ENCODE peak calls at places on chromosomes 12 and 14, in four cellular contexts. One of them, this sample, is unnamed.

GRCh38 chr14:99576304-99576703 is 27.7 kb downstream of the CCDC85C start:
- DNase-seq in breast epithelium: no peak
- DNase-seq in ELR: no peak
- DNase-seq in fibroblast of lung: no peak
- DNase-seq in this sample: peak; percentile 40

GRCh38 chr12:6089041-6089823 is 35.2 kb downstream of the VWF start:
- DNase-seq in breast epithelium: no peak
- DNase-seq in fibroblast of lung: no peak
- DNase-seq in ELR: peak; percentile 73
- DNase-seq in this sample: peak; percentile 84

GRCh38 chr12:27844427-27845090 is 64.5 kb upstream of the MANSC4 start:
- DNase-seq in fibroblast of lung: no peak
- DNase-seq in ELR: no peak
- DNase-seq in breast epithelium: no peak
- DNase-seq in this sample: no peak

GRCh38 chr14:69501362-69501964 is 16.9 kb downstream of the PLEKHD1 start:
- DNase-seq in fibroblast of lung: peak; percentile 32
- DNase-seq in ELR: no peak
- DNase-seq in breast epithelium: no peak
- DNase-seq in this sample: no peak

GRCh38 chr12:53258541-53259539 is 9.3 kb upstream of the ESPL1 start:
- DNase-seq in fibroblast of lung: no peak
- DNase-seq in breast epithelium: no peak
- DNase-seq in ELR: no peak
- DNase-seq in this sample: no peak

GRCh38 chr12:120583478-120584030 is 2.4 kb upstream of the POP5 start:
- DNase-seq in fibroblast of lung: peak; percentile 67
- DNase-seq in ELR: peak; percentile 76
- DNase-seq in breast epithelium: peak; percentile 72
- DNase-seq in this sample: peak; percentile 87

GRCh38 chr14:61645247-61645646 is 50.1 kb upstream of the HIF1A start:
- DNase-seq in fibroblast of lung: no peak
- DNase-seq in breast epithelium: no peak
- DNase-seq in ELR: no peak
- DNase-seq in this sample: no peak

GRCh38 chr12:116426391-116427136 is 132.6 kb upstream of the MAP1LC3B2 start:
- DNase-seq in breast epithelium: no peak
- DNase-seq in ELR: peak; percentile 100
- DNase-seq in fibroblast of lung: peak; percentile 93
- DNase-seq in this sample: peak; percentile 99

GRCh38 chr12:121989951-121990647 is 31.6 kb upstream of the BCL7A start:
- DNase-seq in fibroblast of lung: no peak
- DNase-seq in breast epithelium: no peak
- DNase-seq in ELR: no peak
- DNase-seq in this sample: no peak

GRCh38 chr12:132053338-132054330 is 90.5 kb downstream of the DDX51 start:
- DNase-seq in fibroblast of lung: no peak
- DNase-seq in ELR: no peak
- DNase-seq in breast epithelium: no peak
- DNase-seq in this sample: no peak

GRCh38 chr12:93668919-93669418 is 8.2 kb upstream of the CRADD start:
- DNase-seq in ELR: no peak
- DNase-seq in fibroblast of lung: no peak
- DNase-seq in breast epithelium: no peak
- DNase-seq in this sample: peak; percentile 43

GRCh38 chr12:101839324-101840283 is 8.8 kb upstream of the GNPTAB start:
- DNase-seq in breast epithelium: peak; percentile 59
- DNase-seq in fibroblast of lung: peak; percentile 70
- DNase-seq in ELR: peak; percentile 76
- DNase-seq in this sample: peak; percentile 85

This sample was measured in PC-3.